ENCODE peak calls at places on chromosomes 11 and 22, in four cellular contexts. N is tibial artery, I is left lung, U is ovary. L is an unnamed sample.

GRCh38 chr11:130403301-130403804 is 25.1 kb downstream of the ADAMTS8 start:
- DNase-seq in N (peak; percentile 87), U (peak; percentile 59), I (no peak), L (peak; percentile 89)

GRCh38 chr22:47213571-47214230 is 451.3 kb downstream of the TBC1D22A start:
- DNase-seq in I (peak; percentile 28), N (peak; percentile 62), U (no peak), L (no peak)

GRCh38 chr11:6354651-6355485 is 34.6 kb upstream of the CAVIN3 start:
- DNase-seq in N (no peak), U (no peak), I (no peak), L (no peak)

GRCh38 chr11:7572001-7572712 is 58.4 kb downstream of the PPFIBP2 start:
- DNase-seq in U (no peak), I (peak; percentile 48), N (no peak), L (no peak)

GRCh38 chr11:36014499-36014898 is 70.6 kb downstream of the LDLRAD3 start:
- DNase-seq in N (no peak), I (no peak), U (no peak), L (no peak)

GRCh38 chr22:25105817-25106650 is 93.6 kb upstream of the CRYBB3 start:
- DNase-seq in I (no peak), N (no peak), U (no peak), L (no peak)

GRCh38 chr22:21082248-21082647 is 36.5 kb downstream of the LRRC74B start:
- DNase-seq in N (no peak), I (no peak), U (no peak), L (no peak)

GRCh38 chr22:46303347-46303965 is 6.8 kb downstream of the GTSE1 start:
- DNase-seq in N (no peak), I (no peak), U (no peak), L (no peak)

GRCh38 chr11:83159901-83160865 is 3.3 kb downstream of the PCF11 start:
- DNase-seq in U (no peak), I (no peak), N (no peak), L (no peak)

GRCh38 chr11:69062873-69063665 is 14.3 kb downstream of the TPCN2 start:
- DNase-seq in U (no peak), I (no peak), N (no peak), L (no peak)

GRCh38 chr11:122714021-122714420 is 58.5 kb downstream of the UBASH3B start:
- DNase-seq in U (no peak), N (no peak), I (no peak), L (no peak)

GRCh38 chr11:8206251-8207079 is 37.6 kb upstream of the RIC3 start:
- DNase-seq in U (peak; percentile 46), N (no peak), I (no peak), L (no peak)

GRCh38 chr11:27599217-27599616 is 92.6 kb upstream of the LIN7C start:
- DNase-seq in I (no peak), U (no peak), N (no peak), L (no peak)

GRCh38 chr11:3795131-3796092 is 1.9 kb downstream of the NUP98 start:
- DNase-seq in U (no peak), N (no peak), I (no peak), L (no peak)

GRCh38 chr11:114280696-114281095 is 15.5 kb upstream of the NNMT start:
- DNase-seq in N (peak; percentile 83), I (peak; percentile 75), U (peak; percentile 40), L (peak; percentile 84)

GRCh38 chr11:65792456-65792855 is 5.6 kb downstream of the OVOL1 start:
- DNase-seq in N (no peak), I (no peak), U (no peak), L (no peak)

GRCh38 chr11:17979770-17980371 is 33.0 kb downstream of the SERGEF start:
- DNase-seq in I (no peak), U (peak; percentile 15), N (no peak), L (no peak)
- H3K4me3 ChIP-seq in I (no peak overlapping the region), U (no peak overlapping the region), N (no peak overlapping the region), L (no peak overlapping the region)

GRCh38 chr22:23205330-23205729 is 25.0 kb downstream of the BCR start:
- DNase-seq in U (no peak), N (no peak), I (no peak), L (no peak)

GRCh38 chr22:23204541-23205157 is 24.3 kb downstream of the BCR start:
- DNase-seq in I (no peak), N (peak; percentile 82), U (peak; percentile 58), L (peak; percentile 86)

GRCh38 chr22:23202812-23203451 is 22.6 kb downstream of the BCR start:
- DNase-seq in N (no peak), U (no peak), I (no peak), L (no peak)

GRCh38 chr22:23204125-23204488 is 23.8 kb downstream of the BCR start:
- DNase-seq in N (peak; percentile 80), I (no peak), U (no peak), L (peak; percentile 87)

GRCh38 chr22:23203452-23204124 is 23.3 kb downstream of the BCR start:
- DNase-seq in U (no peak), I (no peak), N (no peak), L (no peak)
- H3K4me3 ChIP-seq in U (no peak overlapping the region), I (no peak overlapping the region), N (no peak overlapping the region), L (no peak overlapping the region)

GRCh38 chr11:70204466-70204799 is 1.3 kb downstream of the FADD start:
- DNase-seq in I (no peak), N (no peak), U (no peak), L (no peak)
- H3K4me3 ChIP-seq in I (peak overlapping the region; percentile 99), N (peak overlapping the region; percentile 94), U (peak overlapping the region; percentile 69), L (peak overlapping the region; percentile 67)

GRCh38 chr11:72578991-72579815 is 95.0 kb downstream of the PDE2A start:
- DNase-seq in N (peak; percentile 40), U (no peak), I (peak; percentile 22), L (peak; percentile 35)
- H3K4me3 ChIP-seq in N (no peak overlapping the region), U (no peak overlapping the region), I (no peak overlapping the region), L (no peak overlapping the region)

L was measured in aorta.